ENCODE peak calls at places on chromosomes 1 and 21, in eight cellular contexts. One of them, this sample, is unnamed.

GRCh38 chr1:3472906-3473305 is 18.4 kb downstream of the ARHGEF16 start:
- ATAC-seq in HCT116: no peak
- ATAC-seq in HepG2: no peak
- ATAC-seq in K562: no peak
- ATAC-seq in upper lobe of left lung: no peak
- ATAC-seq in GM12878: no peak
- ATAC-seq in GM23338: no peak
- ATAC-seq in Panc1: peak
- ATAC-seq in this sample: no peak

GRCh38 chr1:10635385-10635896 is 160.7 kb downstream of the PEX14 start:
- ATAC-seq in GM23338: no peak
- ATAC-seq in GM12878: no peak
- ATAC-seq in K562: no peak
- ATAC-seq in HepG2: no peak
- ATAC-seq in Panc1: peak
- ATAC-seq in HCT116: no peak
- ATAC-seq in upper lobe of left lung: peak
- ATAC-seq in this sample: peak

GRCh38 chr1:236140705-236141446 is 1.5 kb upstream of the GPR137B start:
- ATAC-seq in HCT116: no peak
- ATAC-seq in GM12878: no peak
- ATAC-seq in GM23338: peak
- ATAC-seq in upper lobe of left lung: no peak
- ATAC-seq in HepG2: no peak
- ATAC-seq in K562: no peak
- ATAC-seq in Panc1: peak
- ATAC-seq in this sample: no peak

GRCh38 chr1:23470282-23471070 is 13.5 kb downstream of the ASAP3 start:
- ATAC-seq in K562: peak
- ATAC-seq in upper lobe of left lung: peak
- ATAC-seq in GM12878: no peak
- ATAC-seq in HepG2: no peak
- ATAC-seq in GM23338: no peak
- ATAC-seq in HCT116: no peak
- ATAC-seq in Panc1: no peak
- ATAC-seq in this sample: peak

GRCh38 chr1:115338457-115338820 is 390 bp upstream of the NGF start:
- ATAC-seq in Panc1: no peak
- ATAC-seq in K562: no peak
- ATAC-seq in HepG2: no peak
- ATAC-seq in upper lobe of left lung: no peak
- ATAC-seq in HCT116: no peak
- ATAC-seq in GM23338: peak
- ATAC-seq in GM12878: no peak
- ATAC-seq in this sample: no peak

GRCh38 chr1:115647919-115648597 is 6.3 kb downstream of the VANGL1 start:
- ATAC-seq in GM23338: no peak
- ATAC-seq in K562: peak
- ATAC-seq in HCT116: no peak
- ATAC-seq in Panc1: no peak
- ATAC-seq in GM12878: no peak
- ATAC-seq in upper lobe of left lung: no peak
- ATAC-seq in HepG2: no peak
- ATAC-seq in this sample: no peak

GRCh38 chr1:119673171-119673940 is 25.3 kb upstream of the ZNF697 start:
- ATAC-seq in GM23338: no peak
- ATAC-seq in Panc1: no peak
- ATAC-seq in K562: no peak
- ATAC-seq in GM12878: no peak
- ATAC-seq in HCT116: no peak
- ATAC-seq in upper lobe of left lung: no peak
- ATAC-seq in HepG2: no peak
- ATAC-seq in this sample: no peak

GRCh38 chr1:181816608-181817007 is 244.9 kb downstream of the ZNF648 start:
- ATAC-seq in HepG2: no peak
- ATAC-seq in Panc1: no peak
- ATAC-seq in HCT116: no peak
- ATAC-seq in upper lobe of left lung: no peak
- ATAC-seq in K562: no peak
- ATAC-seq in GM23338: no peak
- ATAC-seq in GM12878: no peak
- ATAC-seq in this sample: no peak

GRCh38 chr1:159916240-159917051 is 8.9 kb downstream of the TAGLN2 start:
- ATAC-seq in upper lobe of left lung: peak
- ATAC-seq in Panc1: peak
- ATAC-seq in GM12878: no peak
- ATAC-seq in HepG2: peak
- ATAC-seq in HCT116: no peak
- ATAC-seq in K562: peak
- ATAC-seq in GM23338: peak
- ATAC-seq in this sample: no peak
- TF ChIP-seq POLR2AphosphoS5 in upper lobe of left lung: no peak
- TF ChIP-seq POLR2AphosphoS5 in Panc1: peak
- TF ChIP-seq POLR2AphosphoS5 in GM12878: no peak
- TF ChIP-seq POLR2AphosphoS5 in HepG2: no peak
- TF ChIP-seq POLR2AphosphoS5 in HCT116: no peak
- TF ChIP-seq POLR2AphosphoS5 in K562: no peak
- TF ChIP-seq POLR2AphosphoS5 in GM23338: no peak
- TF ChIP-seq POLR2AphosphoS5 in this sample: no peak

GRCh38 chr1:201490708-201491131 is 16.2 kb downstream of the CSRP1 start:
- ATAC-seq in HCT116: no peak
- ATAC-seq in upper lobe of left lung: no peak
- ATAC-seq in HepG2: no peak
- ATAC-seq in GM12878: no peak
- ATAC-seq in K562: no peak
- ATAC-seq in GM23338: no peak
- ATAC-seq in Panc1: no peak
- ATAC-seq in this sample: no peak
- TF ChIP-seq POLR2AphosphoS5 in HCT116: no peak
- TF ChIP-seq POLR2AphosphoS5 in upper lobe of left lung: no peak
- TF ChIP-seq POLR2AphosphoS5 in HepG2: no peak
- TF ChIP-seq POLR2AphosphoS5 in GM12878: no peak
- TF ChIP-seq POLR2AphosphoS5 in K562: no peak
- TF ChIP-seq POLR2AphosphoS5 in GM23338: no peak
- TF ChIP-seq POLR2AphosphoS5 in Panc1: no peak
- TF ChIP-seq POLR2AphosphoS5 in this sample: no peak

DNA sequence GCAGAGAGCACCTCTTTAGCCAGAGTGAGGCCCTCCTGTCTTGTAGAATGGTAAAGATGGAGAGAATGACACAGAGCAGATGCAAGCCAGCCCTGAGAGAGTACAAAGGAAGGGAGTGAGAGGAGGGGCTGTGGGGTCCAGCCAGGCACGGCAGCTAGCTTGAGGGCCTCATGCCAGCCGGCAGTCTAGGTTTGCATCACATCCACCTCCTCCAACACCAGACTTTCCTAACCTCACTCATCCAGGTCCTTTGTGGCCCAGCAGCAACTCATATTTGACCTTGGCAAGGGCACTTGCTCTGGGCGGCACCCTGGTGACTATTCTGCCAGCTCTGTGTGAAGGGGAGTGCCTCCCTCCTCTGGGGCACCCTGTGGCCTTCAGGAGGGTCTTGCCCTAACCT is 13.3 kb downstream of the OPTC start:
- ATAC-seq in GM23338: no peak
- ATAC-seq in upper lobe of left lung: no peak
- ATAC-seq in HCT116: no peak
- ATAC-seq in K562: no peak
- ATAC-seq in GM12878: no peak
- ATAC-seq in Panc1: no peak
- ATAC-seq in HepG2: no peak
- ATAC-seq in this sample: peak
- TF ChIP-seq POLR2AphosphoS5 in GM23338: no peak
- TF ChIP-seq POLR2AphosphoS5 in upper lobe of left lung: no peak
- TF ChIP-seq POLR2AphosphoS5 in HCT116: no peak
- TF ChIP-seq POLR2AphosphoS5 in K562: no peak
- TF ChIP-seq POLR2AphosphoS5 in GM12878: no peak
- TF ChIP-seq POLR2AphosphoS5 in Panc1: no peak
- TF ChIP-seq POLR2AphosphoS5 in HepG2: no peak
- TF ChIP-seq POLR2AphosphoS5 in this sample: peak

GRCh38 chr1:1157033-1157365 is 16.7 kb upstream of the TTLL10 start:
- ATAC-seq in upper lobe of left lung: no peak
- ATAC-seq in HCT116: no peak
- ATAC-seq in K562: peak
- ATAC-seq in GM23338: peak
- ATAC-seq in GM12878: peak
- ATAC-seq in HepG2: no peak
- ATAC-seq in Panc1: peak
- ATAC-seq in this sample: no peak

GRCh38 chr1:1151306-1151705 is 22.4 kb upstream of the TTLL10 start:
- ATAC-seq in upper lobe of left lung: no peak
- ATAC-seq in GM12878: no peak
- ATAC-seq in K562: no peak
- ATAC-seq in Panc1: no peak
- ATAC-seq in GM23338: no peak
- ATAC-seq in HCT116: no peak
- ATAC-seq in HepG2: no peak
- ATAC-seq in this sample: no peak

GRCh38 chr1:1155258-1155657 is 18.4 kb upstream of the TTLL10 start:
- ATAC-seq in Panc1: no peak
- ATAC-seq in K562: no peak
- ATAC-seq in HCT116: no peak
- ATAC-seq in GM12878: no peak
- ATAC-seq in HepG2: no peak
- ATAC-seq in upper lobe of left lung: no peak
- ATAC-seq in GM23338: no peak
- ATAC-seq in this sample: no peak

GRCh38 chr1:1156140-1157032 is 17.3 kb upstream of the TTLL10 start:
- ATAC-seq in HepG2: no peak
- ATAC-seq in K562: peak
- ATAC-seq in HCT116: no peak
- ATAC-seq in upper lobe of left lung: no peak
- ATAC-seq in Panc1: no peak
- ATAC-seq in GM12878: no peak
- ATAC-seq in GM23338: no peak
- ATAC-seq in this sample: no peak

DNA sequence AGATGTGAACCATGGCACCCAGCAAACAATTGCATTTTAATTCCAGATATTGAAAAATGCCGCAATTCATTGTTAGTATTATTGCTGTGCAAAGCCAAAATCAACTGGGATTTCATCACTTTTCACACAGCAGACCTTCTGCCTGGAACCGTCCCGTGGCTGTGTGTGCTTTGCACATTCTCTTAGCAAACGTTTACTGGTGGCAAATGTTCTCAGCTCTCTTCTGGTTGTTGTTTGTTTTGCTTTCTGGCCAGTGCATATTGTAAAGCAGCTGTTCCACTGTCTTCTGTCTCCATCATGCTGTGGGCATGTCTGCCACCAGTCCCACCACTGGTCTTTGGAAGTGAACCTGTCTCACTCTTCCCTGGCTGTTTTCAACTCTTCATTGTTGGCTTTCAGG is 19.8 kb upstream of the TTLL10 start:
- ATAC-seq in GM12878: no peak
- ATAC-seq in GM23338: no peak
- ATAC-seq in upper lobe of left lung: no peak
- ATAC-seq in HCT116: no peak
- ATAC-seq in K562: no peak
- ATAC-seq in HepG2: no peak
- ATAC-seq in Panc1: no peak
- ATAC-seq in this sample: no peak
- TF ChIP-seq POLR2AphosphoS5 in GM12878: no peak
- TF ChIP-seq POLR2AphosphoS5 in GM23338: no peak
- TF ChIP-seq POLR2AphosphoS5 in upper lobe of left lung: no peak
- TF ChIP-seq POLR2AphosphoS5 in HCT116: no peak
- TF ChIP-seq POLR2AphosphoS5 in K562: no peak
- TF ChIP-seq POLR2AphosphoS5 in HepG2: no peak
- TF ChIP-seq POLR2AphosphoS5 in Panc1: no peak
- TF ChIP-seq POLR2AphosphoS5 in this sample: no peak

GRCh38 chr1:53651356-53651755 is 87.6 kb downstream of the GLIS1 start:
- ATAC-seq in upper lobe of left lung: no peak
- ATAC-seq in GM12878: no peak
- ATAC-seq in K562: no peak
- ATAC-seq in HepG2: no peak
- ATAC-seq in GM23338: no peak
- ATAC-seq in Panc1: no peak
- ATAC-seq in HCT116: no peak
- ATAC-seq in this sample: no peak
- TF ChIP-seq POLR2AphosphoS5 in upper lobe of left lung: no peak
- TF ChIP-seq POLR2AphosphoS5 in GM12878: no peak
- TF ChIP-seq POLR2AphosphoS5 in K562: no peak
- TF ChIP-seq POLR2AphosphoS5 in HepG2: no peak
- TF ChIP-seq POLR2AphosphoS5 in GM23338: no peak
- TF ChIP-seq POLR2AphosphoS5 in Panc1: no peak
- TF ChIP-seq POLR2AphosphoS5 in HCT116: no peak
- TF ChIP-seq POLR2AphosphoS5 in this sample: no peak

DNA sequence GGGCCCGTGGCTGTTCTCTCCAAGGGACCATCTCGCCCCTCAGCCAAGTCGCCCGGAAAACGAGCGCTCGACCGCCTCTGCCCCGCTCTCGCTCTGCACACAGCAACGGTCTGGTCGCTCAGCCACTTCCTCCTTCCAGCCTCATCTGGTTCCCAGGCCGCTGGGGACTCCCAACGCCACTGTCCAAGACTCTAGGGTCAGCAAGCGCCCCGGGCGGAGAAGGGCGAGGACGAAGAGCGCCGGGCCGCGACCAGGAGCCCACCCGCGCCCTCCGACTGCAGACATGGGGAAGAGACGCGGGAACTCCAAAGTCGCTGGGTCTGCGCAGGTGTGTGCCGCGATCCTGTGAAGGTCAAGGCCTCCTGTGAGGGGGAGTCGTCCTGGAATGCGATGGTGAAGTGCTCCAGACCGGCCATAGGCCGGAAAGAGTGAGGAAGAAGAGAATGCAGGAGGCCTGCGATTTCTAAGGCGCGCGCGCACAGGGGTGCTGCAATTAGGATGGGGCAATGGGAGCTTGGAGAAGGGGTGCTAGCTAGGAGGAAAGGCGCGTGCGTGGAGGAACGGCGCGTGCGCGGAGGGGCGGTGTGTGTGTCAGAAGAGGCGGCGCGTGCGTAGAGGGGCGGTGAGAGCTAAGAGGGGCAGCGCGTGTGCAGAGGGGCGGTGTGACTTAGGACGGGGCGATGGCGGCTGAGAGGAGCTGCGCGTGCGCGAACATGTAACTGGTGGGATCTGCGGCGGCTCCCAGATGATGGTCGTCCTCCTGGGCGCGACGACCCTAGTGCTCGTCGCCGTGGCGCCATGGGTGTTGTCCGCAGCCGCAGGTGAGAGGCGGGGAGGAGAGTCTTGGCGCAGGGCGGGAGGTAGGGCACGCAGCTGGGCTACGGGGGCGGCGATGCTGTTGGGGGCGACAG is at the start of gene IFNAR1:
- ATAC-seq in Panc1: peak
- ATAC-seq in K562: peak
- ATAC-seq in HCT116: peak
- ATAC-seq in GM12878: peak
- ATAC-seq in upper lobe of left lung: peak
- ATAC-seq in GM23338: peak
- ATAC-seq in HepG2: peak
- ATAC-seq in this sample: peak
- TF ChIP-seq POLR2AphosphoS5 in Panc1: peak
- TF ChIP-seq POLR2AphosphoS5 in K562: peak
- TF ChIP-seq POLR2AphosphoS5 in HCT116: peak
- TF ChIP-seq POLR2AphosphoS5 in GM12878: peak
- TF ChIP-seq POLR2AphosphoS5 in upper lobe of left lung: peak
- TF ChIP-seq POLR2AphosphoS5 in GM23338: peak
- TF ChIP-seq POLR2AphosphoS5 in HepG2: peak
- TF ChIP-seq POLR2AphosphoS5 in this sample: peak

This sample was measured in gastroesophageal sphincter.